ENCODE peak calls at places on chromosomes 3 and 15, in eight cellular contexts. V is cardiac muscle cell, O is mucosa of descending colon, J is tibial artery, A is right lobe of liver, M is sigmoid colon, U is body of pancreas, P is lung. T is an unnamed sample. For H3K36me3, the result is how much of the 10 kb centered on the place peaks cover.

GRCh38 chr15:23570466-23570865 is 5.0 kb downstream of the MKRN3 start:
- DNase-seq in V (no peak), A (no peak), J (no peak), U (no peak), O (no peak), P (no peak), M (no peak), T (no peak)

GRCh38 chr3:95901948-95902347 is 912.4 kb upstream of the EPHA6 start:
- DNase-seq in O (no peak), V (no peak), U (no peak), M (no peak), A (no peak), P (no peak), J (no peak), T (no peak)

GRCh38 chr3:160003520-160004128 is 15.0 kb downstream of the IL12A start:
- DNase-seq in M (peak), P (peak), U (peak), O (peak), A (peak), V (peak), J (no peak), T (peak)

GRCh38 chr15:51240066-51240465 is 98.3 kb downstream of the CYP19A1 start:
- DNase-seq in U (no peak), P (no peak), M (no peak), V (no peak), J (no peak), O (no peak), A (no peak), T (no peak)

GRCh38 chr3:176183181-176183580 is 1014.1 kb downstream of the TBL1XR1 start:
- DNase-seq in J (no peak), P (no peak), V (no peak), A (no peak), U (no peak), O (no peak), M (no peak), T (no peak)

GRCh38 chr15:80070840-80071239 is 11.4 kb downstream of the ZFAND6 start:
- DNase-seq in P (no peak), U (no peak), J (no peak), A (no peak), O (no peak), M (no peak), V (peak), T (no peak)

GRCh38 chr3:170809021-170809974 is 60.7 kb downstream of the RPL22L1 start:
- DNase-seq in V (peak), U (peak), A (no peak), J (no peak), P (no peak), M (no peak), O (no peak), T (no peak)

GRCh38 chr15:101019351-101019750 is 100.2 kb downstream of the LRRK1 start:
- DNase-seq in A (no peak), M (peak), J (no peak), O (no peak), P (no peak), V (no peak), U (no peak), T (no peak)

GRCh38 chr3:130787422-130788068 is 40.9 kb upstream of the PIK3R4 start:
- DNase-seq in J (no peak), A (no peak), M (no peak), U (no peak), P (no peak), V (peak), O (no peak), T (no peak)

GRCh38 chr15:79017953-79018352 is 72.6 kb downstream of the RASGRF1 start:
- DNase-seq in O (no peak), M (no peak), U (no peak), P (no peak), A (peak), J (no peak), V (no peak), T (no peak)

GRCh38 chr3:64355473-64355872 is 130.2 kb upstream of the PRICKLE2 start:
- DNase-seq in O (no peak), P (no peak), U (no peak), A (no peak), V (peak), M (no peak), J (no peak), T (no peak)

GRCh38 chr3:116423365-116423764 is 21.9 kb downstream of the LSAMP start:
- DNase-seq in J (no peak), P (no peak), V (no peak), O (no peak), M (no peak), A (no peak), U (no peak), T (no peak)

GRCh38 chr15:42111924-42112323 is 17.6 kb upstream of the PLA2G4D start:
- DNase-seq in O (no peak), P (no peak), V (no peak), U (no peak), A (no peak), M (no peak), J (no peak), T (no peak)

GRCh38 chr3:81769271-81769670 is 7.8 kb upstream of the GBE1 start:
- DNase-seq in O (no peak), J (no peak), V (no peak), A (no peak), U (no peak), P (no peak), M (no peak), T (no peak)

GRCh38 chr15:88166330-88166993 is 90.1 kb downstream of the NTRK3 start:
- DNase-seq in U (no peak), V (peak), M (no peak), P (no peak), A (no peak), O (no peak), J (no peak), T (no peak)

GRCh38 chr15:69499521-69500201 is 47.0 kb downstream of the RPLP1 start:
- DNase-seq in M (no peak), J (no peak), A (no peak), P (no peak), V (peak), U (no peak), O (no peak), T (no peak)

GRCh38 chr15:77710171-77710570 is 77.5 kb upstream of the LINGO1 start:
- DNase-seq in J (no peak), P (no peak), M (no peak), O (no peak), U (no peak), A (no peak), V (no peak), T (no peak)

GRCh38 chr15:94972314-94972713 is 741.0 kb downstream of the MCTP2 start:
- DNase-seq in A (no peak), V (no peak), O (no peak), J (no peak), U (no peak), P (no peak), M (no peak), T (no peak)

GRCh38 chr15:31471731-31472430 is 145.2 kb downstream of the KLF13 start:
- DNase-seq in U (no peak), A (no peak), J (peak), O (no peak), V (no peak), M (no peak), P (no peak), T (no peak)

GRCh38 chr3:66410976-66411375 is 89.8 kb downstream of the LRIG1 start:
- DNase-seq in A (no peak), M (peak), P (no peak), U (no peak), O (no peak), J (no peak), V (no peak), T (no peak)

GRCh38 chr15:25803541-25803940 is 59.6 kb downstream of the ATP10A start:
- DNase-seq in V (no peak), O (no peak), A (no peak), M (no peak), J (peak), P (no peak), U (no peak), T (no peak)

GRCh38 chr15:99149366-99149765 is 44.5 kb downstream of the SYNM start:
- DNase-seq in M (no peak), A (no peak), P (no peak), U (no peak), V (no peak), J (no peak), O (no peak), T (no peak)

GRCh38 chr3:111739241-111739952 is 119.7 kb upstream of the PHLDB2 start:
- DNase-seq in O (no peak), P (no peak), M (peak), V (no peak), U (peak), J (peak), A (peak), T (peak)

GRCh38 chr3:185976100-185976499 is 38.3 kb upstream of the TRA2B start:
- DNase-seq in V (no peak), P (no peak), M (no peak), O (no peak), U (no peak), A (no peak), J (no peak), T (no peak)

GRCh38 chr3:154191520-154191919 is 70.3 kb downstream of the ARHGEF26 start:
- DNase-seq in O (no peak), A (no peak), U (no peak), P (no peak), M (no peak), J (no peak), V (no peak), T (no peak)

GRCh38 chr3:134459506-134460041 is 26.2 kb downstream of the ANAPC13 start:
- DNase-seq in P (no peak), V (no peak), O (no peak), J (no peak), U (no peak), M (no peak), A (no peak), T (no peak)

GRCh38 chr3:188244395-188244861 is 90.5 kb downstream of the LPP start:
- DNase-seq in M (no peak), U (no peak), J (no peak), A (no peak), O (no peak), P (no peak), V (no peak), T (no peak)

GRCh38 chr3:124965413-124965812 is 30.9 kb upstream of the MUC13 start:
- DNase-seq in A (no peak), U (no peak), J (no peak), V (no peak), P (no peak), O (no peak), M (no peak), T (no peak)

GRCh38 chr3:124625084-124625483 is 105.2 kb upstream of the UMPS start:
- DNase-seq in A (no peak), O (no peak), J (no peak), V (no peak), M (no peak), U (no peak), P (no peak), T (no peak)

GRCh38 chr15:92715753-92716152 is 60.2 kb upstream of the FAM174B start:
- DNase-seq in A (no peak), J (no peak), V (peak), U (no peak), O (no peak), P (no peak), M (peak), T (peak)

GRCh38 chr3:129116482-129116946 is 5.1 kb downstream of the RAB43 start:
- DNase-seq in M (no peak), J (no peak), U (no peak), V (peak), A (peak), O (no peak), P (no peak), T (no peak)

GRCh38 chr3:33581666-33582065 is 136.4 kb downstream of the CLASP2 start:
- DNase-seq in A (no peak), J (no peak), P (no peak), U (no peak), V (no peak), O (no peak), M (no peak), T (no peak)

GRCh38 chr3:25603703-25604102 is 61.0 kb downstream of the TOP2B start:
- DNase-seq in V (peak), O (no peak), P (peak), J (no peak), M (no peak), A (no peak), U (no peak), T (no peak)

GRCh38 chr3:120370463-120370862 is 21.3 kb upstream of the LRRC58 start:
- DNase-seq in O (no peak), A (no peak), M (no peak), P (no peak), U (no peak), V (no peak), J (no peak), T (no peak)

GRCh38 chr3:37198996-37199395 is 24.6 kb upstream of the LRRFIP2 start:
- DNase-seq in O (no peak), A (no peak), J (no peak), M (no peak), P (no peak), V (no peak), U (no peak), T (no peak)

GRCh38 chr3:110754207-110754916 is 317.3 kb upstream of the NECTIN3 start:
- DNase-seq in M (no peak), J (no peak), P (no peak), A (no peak), V (no peak), O (no peak), U (no peak), T (no peak)

GRCh38 chr3:38362825-38363224 is 16.2 kb downstream of the XYLB start:
- DNase-seq in O (no peak), P (no peak), J (no peak), V (no peak), A (no peak), U (no peak), M (no peak), T (no peak)

GRCh38 chr3:13544293-13544831 is 4.6 kb upstream of the FBLN2 start:
- DNase-seq in U (no peak), M (no peak), V (no peak), O (no peak), J (no peak), P (no peak), A (no peak), T (no peak)

GRCh38 chr15:90890839-90891238 is 6.5 kb downstream of the FES start:
- DNase-seq in J (no peak), P (no peak), O (no peak), A (peak), U (no peak), V (no peak), M (peak), T (no peak)

GRCh38 chr15:66789029-66790025 is 87.3 kb downstream of the SMAD6 start:
- DNase-seq in O (peak), A (no peak), V (peak), J (peak), M (no peak), U (peak), P (peak), T (peak)
- TF ChIP-seq CTCF in O (no peak), A (peak), V (peak), J (peak), M (peak), U (no peak), P (peak), T (peak)

GRCh38 chr3:100340527-100340926 is 6.0 kb downstream of the NIT2 start:
- DNase-seq in J (no peak), P (no peak), V (no peak), A (no peak), U (no peak), O (no peak), M (no peak), T (no peak)
- H3K36me3 ChIP-seq in J (under half), P (under half), V (under half), A (under half), U (under half), O (under half), M (under half), T (half or more)

GRCh38 chr15:74725845-74726773 is 781 bp upstream of the CYP1A1 start:
- DNase-seq in O (peak), M (no peak), U (peak), J (no peak), P (no peak), V (peak), A (peak), T (peak)
- TF ChIP-seq CTCF in O (no peak), M (no peak), U (no peak), J (no peak), P (no peak), V (no peak), A (no peak), T (no peak)

GRCh38 chr3:45527727-45528126 is 66.8 kb upstream of the LIMD1 start:
- DNase-seq in U (no peak), P (no peak), V (no peak), J (no peak), A (no peak), O (no peak), M (no peak), T (no peak)

GRCh38 chr3:45524605-45525004 is 69.9 kb upstream of the LIMD1 start:
- DNase-seq in O (no peak), U (no peak), J (no peak), M (no peak), P (no peak), V (no peak), A (no peak), T (no peak)

GRCh38 chr3:45529697-45530096 is 64.9 kb upstream of the LIMD1 start:
- DNase-seq in V (no peak), O (no peak), A (no peak), J (no peak), M (no peak), P (no peak), U (no peak), T (no peak)

DNA sequence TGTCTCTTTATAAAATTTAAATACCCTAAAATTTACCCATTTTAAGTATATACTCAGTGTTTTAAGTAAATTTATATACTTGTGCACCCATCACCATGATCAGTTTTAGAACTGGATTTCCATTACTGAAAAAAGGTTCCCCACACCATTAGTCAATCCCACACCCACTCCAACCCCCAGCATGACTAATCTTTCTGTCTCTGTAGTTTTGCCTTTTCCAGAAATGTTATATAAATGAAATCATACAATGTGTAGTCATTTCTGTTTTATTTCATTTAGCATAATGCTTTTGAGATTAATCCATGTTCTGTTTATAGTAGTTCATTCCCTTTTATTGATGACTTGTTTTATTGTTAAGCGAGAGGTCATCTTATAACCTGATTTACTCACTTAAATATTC is 66.1 kb upstream of the LIMD1 start:
- DNase-seq in J (no peak), A (no peak), U (no peak), V (no peak), M (no peak), O (no peak), P (no peak), T (no peak)
- H3K36me3 ChIP-seq in J (under half), A (under half), U (under half), V (under half), M (under half), O (under half), P (under half), T (under half)

GRCh38 chr15:84811828-84812227 is 5.3 kb upstream of the ALPK3 start:
- DNase-seq in O (no peak), M (no peak), P (no peak), V (no peak), U (no peak), J (no peak), A (no peak), T (no peak)
- TF ChIP-seq CTCF in O (no peak), M (no peak), P (no peak), V (no peak), U (no peak), J (no peak), A (no peak), T (no peak)